ENCODE peak calls at places on chromosome 14, in seven cellular contexts. S is lower leg skin; L is HT1080; V is activated effector memory CD4-positive, alpha-beta T cell treated with anti-CD3 and anti-CD28 coated beads, Interleukin-2, amount 50 U/mL, for 16 hours; Z is activated T-helper 9 cell treated with anti-CD3 and anti-CD28 coated beads, Interleukin-2, amount 50 U/mL, for 16 hours; O is fibroblast of villous mesenchyme; E is NCI-H2107. R is an unnamed sample.

GRCh38 chr14:56217380-56218045 is 99.3 kb downstream of the PELI2 start:
- DNase-seq in L (no peak), O (no peak), E (no peak), V (no peak), Z (no peak), S (no peak), R (no peak)

GRCh38 chr14:21768116-21768874 is 94.7 kb upstream of the OR4E1 start:
- DNase-seq in L (peak; percentile 29), O (peak; percentile 4), E (no peak), V (no peak), S (no peak), Z (no peak), R (peak; percentile 13)

GRCh38 chr14:89915114-89915878 is 39.2 kb downstream of the EFCAB11 start:
- DNase-seq in E (peak; percentile 57), O (peak; percentile 77), L (peak; percentile 63), S (peak; percentile 87), V (peak; percentile 82), Z (peak; percentile 14), R (peak; percentile 55)

GRCh38 chr14:68682166-68683103 is 110.4 kb downstream of the ZFP36L1 start:
- DNase-seq in Z (peak; percentile 29), V (peak; percentile 68), L (peak; percentile 99), S (no peak), O (peak; percentile 96), E (no peak), R (peak; percentile 97)

GRCh38 chr14:100775831-100776591 is 49.3 kb downstream of the DLK1 start:
- DNase-seq in O (peak; percentile 80), S (peak; percentile 82), Z (no peak), E (no peak), L (no peak), V (no peak), R (no peak)

GRCh38 chr14:63504628-63505027 is 38.5 kb downstream of the PPP2R5E start:
- DNase-seq in O (no peak), L (no peak), V (no peak), S (no peak), Z (no peak), E (no peak), R (peak; percentile 71)

GRCh38 chr14:58078068-58078467 is 73.9 kb downstream of the ARMH4 start:
- DNase-seq in S (no peak), O (peak; percentile 65), L (peak; percentile 87), Z (no peak), V (no peak), E (no peak), R (peak; percentile 73)

GRCh38 chr14:51967521-51967920 is 21.8 kb upstream of the RTRAF start:
- DNase-seq in S (no peak), Z (no peak), V (no peak), L (no peak), E (no peak), O (no peak), R (no peak)

GRCh38 chr14:94355191-94355794 is 32.2 kb upstream of the SERPINA6 start:
- DNase-seq in V (no peak), Z (no peak), O (peak; percentile 56), L (no peak), E (no peak), S (peak; percentile 88), R (peak; percentile 56)

GRCh38 chr14:89237923-89238529 is 179.0 kb downstream of the FOXN3 start:
- DNase-seq in S (no peak), L (no peak), V (no peak), O (peak; percentile 40), Z (no peak), E (no peak), R (peak; percentile 3)

GRCh38 chr14:93984987-93985410 is 8.6 kb upstream of the ASB2 start:
- DNase-seq in E (no peak), L (peak; percentile 69), Z (no peak), V (no peak), S (no peak), O (peak; percentile 65), R (peak; percentile 78)

GRCh38 chr14:100608586-100609330 is 21.5 kb upstream of the BEGAIN start:
- DNase-seq in Z (no peak), E (no peak), S (peak; percentile 73), L (no peak), V (peak; percentile 33), O (no peak), R (no peak)

GRCh38 chr14:65206078-65206447 is 103.7 kb upstream of the MAX start:
- DNase-seq in L (no peak), E (no peak), V (no peak), S (no peak), O (no peak), Z (no peak), R (no peak)

GRCh38 chr14:80538633-80539375 is 327.5 kb upstream of the DIO2 start:
- DNase-seq in E (no peak), L (peak; percentile 23), V (no peak), O (no peak), S (no peak), Z (no peak), R (no peak)

GRCh38 chr14:80792756-80793155 is 148.8 kb downstream of the CEP128 start:
- DNase-seq in E (no peak), S (no peak), L (no peak), O (no peak), Z (no peak), V (no peak), R (no peak)

GRCh38 chr14:76834296-76834695 is 8.1 kb downstream of the LRRC74A start:
- DNase-seq in L (no peak), S (no peak), Z (no peak), E (no peak), O (no peak), V (no peak), R (no peak)

GRCh38 chr14:81819344-81819743 is 285.7 kb upstream of the SEL1L start:
- DNase-seq in Z (no peak), V (no peak), L (no peak), O (no peak), S (no peak), E (no peak), R (no peak)

GRCh38 chr14:52951730-52952481 is 1.1 kb upstream of the FERMT2 start:
- DNase-seq in S (no peak), Z (no peak), E (no peak), V (peak; percentile 61), L (peak; percentile 68), O (peak; percentile 79), R (peak; percentile 85)

GRCh38 chr14:73729556-73730265 is 15.5 kb upstream of the PNMA1 start:
- DNase-seq in Z (no peak), E (no peak), L (no peak), S (peak; percentile 84), V (peak; percentile 57), O (no peak), R (no peak)

GRCh38 chr14:104436047-104436531 is 143.5 kb upstream of the C14orf180 start:
- DNase-seq in L (peak; percentile 55), V (peak; percentile 59), S (peak; percentile 88), O (peak; percentile 24), E (no peak), Z (no peak), R (peak; percentile 67)

GRCh38 chr14:77043177-77043983 is 14.9 kb upstream of the IRF2BPL start:
- DNase-seq in Z (peak; percentile 46), E (no peak), L (peak; percentile 93), O (peak; percentile 97), S (no peak), V (peak; percentile 80), R (peak; percentile 94)

GRCh38 chr14:69500736-69501135 is 16.2 kb downstream of the PLEKHD1 start:
- DNase-seq in E (no peak), V (no peak), S (no peak), L (no peak), O (no peak), Z (no peak), R (no peak)

GRCh38 chr14:74083161-74083560 is 1.1 kb downstream of the ALDH6A1 start:
- DNase-seq in O (peak; percentile 86), S (no peak), V (no peak), L (no peak), E (no peak), Z (no peak), R (no peak)

GRCh38 chr14:100028990-100029677 is 36.1 kb upstream of the EVL start:
- DNase-seq in E (no peak), S (no peak), V (no peak), L (no peak), O (no peak), Z (no peak), R (no peak)